ENCODE peak calls at places on chromosome 5, in nine cellular contexts. One of them, this sample, is unnamed.

GRCh38 chr5:95621839-95622629 is 2.1 kb downstream of the GPR150 start:
- DNase-seq in MM.1S: no peak
- DNase-seq in A549: no peak
- DNase-seq in astrocyte of the spinal cord: no peak
- DNase-seq in tibial artery: no peak
- DNase-seq in dorsolateral prefrontal cortex: no peak
- DNase-seq in SK-N-SH: no peak
- DNase-seq in GM12864: no peak
- DNase-seq in cardiac muscle cell: no peak
- DNase-seq in this sample: no peak

GRCh38 chr5:92980491-92980890 is 600.5 kb downstream of the NR2F1-AS1 start:
- DNase-seq in cardiac muscle cell: no peak
- DNase-seq in tibial artery: no peak
- DNase-seq in A549: no peak
- DNase-seq in GM12864: no peak
- DNase-seq in SK-N-SH: no peak
- DNase-seq in dorsolateral prefrontal cortex: no peak
- DNase-seq in astrocyte of the spinal cord: no peak
- DNase-seq in MM.1S: no peak
- DNase-seq in this sample: no peak

GRCh38 chr5:8633259-8633658 is 764.3 kb downstream of the MTRR start:
- DNase-seq in SK-N-SH: no peak
- DNase-seq in cardiac muscle cell: no peak
- DNase-seq in A549: no peak
- DNase-seq in tibial artery: no peak
- DNase-seq in GM12864: no peak
- DNase-seq in astrocyte of the spinal cord: no peak
- DNase-seq in dorsolateral prefrontal cortex: no peak
- DNase-seq in MM.1S: no peak
- DNase-seq in this sample: no peak

GRCh38 chr5:179765400-179765799 is 28.4 kb upstream of the LTC4S start:
- DNase-seq in MM.1S: no peak
- DNase-seq in tibial artery: peak
- DNase-seq in SK-N-SH: peak
- DNase-seq in A549: peak
- DNase-seq in GM12864: no peak
- DNase-seq in cardiac muscle cell: no peak
- DNase-seq in dorsolateral prefrontal cortex: no peak
- DNase-seq in astrocyte of the spinal cord: peak
- DNase-seq in this sample: no peak

GRCh38 chr5:125717209-125717608 is 706.0 kb upstream of the GRAMD2B start:
- DNase-seq in cardiac muscle cell: no peak
- DNase-seq in MM.1S: no peak
- DNase-seq in dorsolateral prefrontal cortex: no peak
- DNase-seq in GM12864: no peak
- DNase-seq in astrocyte of the spinal cord: peak
- DNase-seq in SK-N-SH: no peak
- DNase-seq in A549: peak
- DNase-seq in tibial artery: no peak
- DNase-seq in this sample: no peak

GRCh38 chr5:149038336-149039075 is 24.4 kb downstream of the SH3TC2 start:
- DNase-seq in dorsolateral prefrontal cortex: no peak
- DNase-seq in GM12864: no peak
- DNase-seq in cardiac muscle cell: no peak
- DNase-seq in astrocyte of the spinal cord: no peak
- DNase-seq in MM.1S: no peak
- DNase-seq in SK-N-SH: no peak
- DNase-seq in A549: peak
- DNase-seq in tibial artery: no peak
- DNase-seq in this sample: no peak

GRCh38 chr5:154355141-154355611 is 90.6 kb upstream of the SAP30L start:
- DNase-seq in MM.1S: no peak
- DNase-seq in dorsolateral prefrontal cortex: no peak
- DNase-seq in astrocyte of the spinal cord: no peak
- DNase-seq in SK-N-SH: peak
- DNase-seq in cardiac muscle cell: no peak
- DNase-seq in tibial artery: peak
- DNase-seq in GM12864: no peak
- DNase-seq in A549: no peak
- DNase-seq in this sample: no peak

GRCh38 chr5:120613729-120614128 is 149.6 kb downstream of the PRR16 start:
- DNase-seq in GM12864: no peak
- DNase-seq in A549: no peak
- DNase-seq in MM.1S: no peak
- DNase-seq in tibial artery: no peak
- DNase-seq in dorsolateral prefrontal cortex: no peak
- DNase-seq in astrocyte of the spinal cord: peak
- DNase-seq in SK-N-SH: no peak
- DNase-seq in cardiac muscle cell: no peak
- DNase-seq in this sample: no peak

GRCh38 chr5:132714456-132715307 is 22.7 kb downstream of the KIF3A start:
- DNase-seq in SK-N-SH: no peak
- DNase-seq in tibial artery: no peak
- DNase-seq in A549: peak
- DNase-seq in dorsolateral prefrontal cortex: no peak
- DNase-seq in GM12864: no peak
- DNase-seq in astrocyte of the spinal cord: peak
- DNase-seq in cardiac muscle cell: no peak
- DNase-seq in MM.1S: peak
- DNase-seq in this sample: no peak

GRCh38 chr5:23089316-23089715 is 236.2 kb upstream of the CDH12 start:
- DNase-seq in SK-N-SH: no peak
- DNase-seq in cardiac muscle cell: no peak
- DNase-seq in astrocyte of the spinal cord: no peak
- DNase-seq in dorsolateral prefrontal cortex: peak
- DNase-seq in tibial artery: no peak
- DNase-seq in MM.1S: no peak
- DNase-seq in A549: no peak
- DNase-seq in GM12864: no peak
- DNase-seq in this sample: no peak

GRCh38 chr5:84599964-84600363 is 215.3 kb upstream of the EDIL3 start:
- DNase-seq in dorsolateral prefrontal cortex: no peak
- DNase-seq in tibial artery: no peak
- DNase-seq in GM12864: no peak
- DNase-seq in MM.1S: no peak
- DNase-seq in cardiac muscle cell: no peak
- DNase-seq in A549: no peak
- DNase-seq in SK-N-SH: no peak
- DNase-seq in astrocyte of the spinal cord: no peak
- DNase-seq in this sample: no peak

GRCh38 chr5:112862085-112862484 is 998 bp downstream of the SRP19 start:
- DNase-seq in SK-N-SH: peak
- DNase-seq in MM.1S: no peak
- DNase-seq in tibial artery: no peak
- DNase-seq in GM12864: no peak
- DNase-seq in A549: no peak
- DNase-seq in astrocyte of the spinal cord: no peak
- DNase-seq in dorsolateral prefrontal cortex: no peak
- DNase-seq in cardiac muscle cell: no peak
- DNase-seq in this sample: no peak

GRCh38 chr5:131164161-131164930 is 710 bp downstream of the HINT1 start:
- DNase-seq in MM.1S: peak
- DNase-seq in GM12864: no peak
- DNase-seq in dorsolateral prefrontal cortex: peak
- DNase-seq in A549: peak
- DNase-seq in SK-N-SH: peak
- DNase-seq in cardiac muscle cell: peak
- DNase-seq in astrocyte of the spinal cord: peak
- DNase-seq in tibial artery: peak
- DNase-seq in this sample: peak

DNA sequence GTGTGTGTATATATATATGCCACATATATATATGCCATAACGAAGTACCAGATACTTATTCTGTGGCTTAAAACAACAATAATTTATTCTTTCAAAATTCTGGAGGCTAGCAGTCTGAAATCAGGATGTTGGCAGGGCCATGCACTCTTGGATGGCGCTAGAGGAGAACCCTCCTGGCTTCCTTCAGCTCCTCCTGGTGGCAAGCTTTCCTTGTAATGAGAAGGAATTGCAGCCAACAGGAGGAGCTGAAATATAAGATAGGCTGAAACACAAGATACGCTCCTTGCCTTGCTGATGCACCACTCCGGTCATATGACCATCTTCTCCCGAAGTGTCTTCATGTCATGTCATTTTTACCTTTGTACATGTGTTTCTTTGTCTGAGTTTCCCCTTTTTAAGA is 368.1 kb upstream of the CTNND2 start:
- DNase-seq in MM.1S: no peak
- DNase-seq in cardiac muscle cell: peak
- DNase-seq in SK-N-SH: no peak
- DNase-seq in astrocyte of the spinal cord: no peak
- DNase-seq in A549: no peak
- DNase-seq in tibial artery: no peak
- DNase-seq in dorsolateral prefrontal cortex: no peak
- DNase-seq in GM12864: no peak
- DNase-seq in this sample: no peak
- TF ChIP-seq CTCF in MM.1S: no peak
- TF ChIP-seq CTCF in cardiac muscle cell: no peak
- TF ChIP-seq CTCF in SK-N-SH: no peak
- TF ChIP-seq CTCF in astrocyte of the spinal cord: no peak
- TF ChIP-seq CTCF in A549: no peak
- TF ChIP-seq CTCF in tibial artery: no peak
- TF ChIP-seq CTCF in dorsolateral prefrontal cortex: no peak
- TF ChIP-seq CTCF in GM12864: no peak
- TF ChIP-seq CTCF in this sample: no peak

GRCh38 chr5:138712791-138713190 is 40.4 kb upstream of the CTNNA1 start:
- DNase-seq in SK-N-SH: no peak
- DNase-seq in A549: no peak
- DNase-seq in cardiac muscle cell: no peak
- DNase-seq in MM.1S: no peak
- DNase-seq in dorsolateral prefrontal cortex: no peak
- DNase-seq in tibial artery: no peak
- DNase-seq in GM12864: no peak
- DNase-seq in astrocyte of the spinal cord: no peak
- DNase-seq in this sample: no peak
- TF ChIP-seq CTCF in SK-N-SH: no peak
- TF ChIP-seq CTCF in A549: no peak
- TF ChIP-seq CTCF in cardiac muscle cell: no peak
- TF ChIP-seq CTCF in MM.1S: no peak
- TF ChIP-seq CTCF in dorsolateral prefrontal cortex: no peak
- TF ChIP-seq CTCF in tibial artery: no peak
- TF ChIP-seq CTCF in GM12864: no peak
- TF ChIP-seq CTCF in astrocyte of the spinal cord: no peak
- TF ChIP-seq CTCF in this sample: no peak

DNA sequence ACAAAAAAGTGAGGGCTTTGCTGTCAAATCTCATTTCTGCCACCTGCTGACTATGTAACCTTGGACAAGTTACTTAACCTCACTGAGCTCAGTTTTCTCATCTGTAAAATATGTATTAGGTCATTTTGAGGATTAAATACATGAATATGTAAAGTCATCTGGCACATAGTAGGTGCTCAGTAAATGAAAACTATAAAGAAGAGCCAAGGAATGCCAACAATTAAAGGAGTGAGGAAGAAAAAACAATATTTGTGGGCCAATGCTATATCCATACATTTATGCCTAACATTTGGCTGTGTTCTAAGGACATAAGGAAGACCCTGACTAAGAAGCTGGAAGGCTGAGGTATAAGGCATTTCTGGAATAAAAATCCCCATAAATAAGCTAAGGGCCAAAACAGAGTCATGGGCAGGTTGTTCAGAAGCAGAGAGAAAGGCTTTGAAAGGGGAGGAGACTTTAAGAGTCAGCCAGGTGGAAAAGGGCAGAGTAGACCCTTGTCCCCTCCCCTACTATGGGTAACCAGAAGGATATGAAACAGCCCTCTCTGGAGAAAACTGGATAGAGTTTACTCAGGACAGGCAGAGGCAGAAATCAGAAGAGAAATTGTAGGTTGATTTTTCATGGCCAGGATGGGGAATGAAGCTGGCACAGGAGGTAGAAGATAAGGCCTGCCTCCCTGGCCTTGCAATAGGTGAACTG is 47.6 kb upstream of the SIL1 start:
- DNase-seq in A549: no peak
- DNase-seq in SK-N-SH: no peak
- DNase-seq in cardiac muscle cell: no peak
- DNase-seq in astrocyte of the spinal cord: no peak
- DNase-seq in MM.1S: no peak
- DNase-seq in GM12864: no peak
- DNase-seq in tibial artery: no peak
- DNase-seq in dorsolateral prefrontal cortex: no peak
- DNase-seq in this sample: no peak
- TF ChIP-seq CTCF in A549: no peak
- TF ChIP-seq CTCF in SK-N-SH: no peak
- TF ChIP-seq CTCF in cardiac muscle cell: no peak
- TF ChIP-seq CTCF in astrocyte of the spinal cord: no peak
- TF ChIP-seq CTCF in MM.1S: no peak
- TF ChIP-seq CTCF in GM12864: no peak
- TF ChIP-seq CTCF in tibial artery: no peak
- TF ChIP-seq CTCF in dorsolateral prefrontal cortex: no peak
- TF ChIP-seq CTCF in this sample: peak

GRCh38 chr5:91269198-91269597 is 113.9 kb downstream of the ARRDC3 start:
- DNase-seq in tibial artery: no peak
- DNase-seq in A549: no peak
- DNase-seq in dorsolateral prefrontal cortex: no peak
- DNase-seq in cardiac muscle cell: no peak
- DNase-seq in astrocyte of the spinal cord: no peak
- DNase-seq in MM.1S: peak
- DNase-seq in SK-N-SH: no peak
- DNase-seq in GM12864: no peak
- DNase-seq in this sample: no peak

GRCh38 chr5:91263898-91264297 is 119.2 kb downstream of the ARRDC3 start:
- DNase-seq in dorsolateral prefrontal cortex: no peak
- DNase-seq in A549: no peak
- DNase-seq in cardiac muscle cell: no peak
- DNase-seq in astrocyte of the spinal cord: no peak
- DNase-seq in MM.1S: no peak
- DNase-seq in tibial artery: no peak
- DNase-seq in GM12864: no peak
- DNase-seq in SK-N-SH: no peak
- DNase-seq in this sample: no peak

GRCh38 chr5:91271999-91272398 is 111.1 kb downstream of the ARRDC3 start:
- DNase-seq in tibial artery: no peak
- DNase-seq in astrocyte of the spinal cord: no peak
- DNase-seq in SK-N-SH: no peak
- DNase-seq in GM12864: peak
- DNase-seq in cardiac muscle cell: no peak
- DNase-seq in dorsolateral prefrontal cortex: no peak
- DNase-seq in A549: no peak
- DNase-seq in MM.1S: peak
- DNase-seq in this sample: no peak

GRCh38 chr5:91264311-91265051 is 118.6 kb downstream of the ARRDC3 start:
- DNase-seq in dorsolateral prefrontal cortex: no peak
- DNase-seq in SK-N-SH: peak
- DNase-seq in astrocyte of the spinal cord: no peak
- DNase-seq in A549: no peak
- DNase-seq in cardiac muscle cell: no peak
- DNase-seq in GM12864: no peak
- DNase-seq in tibial artery: no peak
- DNase-seq in MM.1S: no peak
- DNase-seq in this sample: no peak

DNA sequence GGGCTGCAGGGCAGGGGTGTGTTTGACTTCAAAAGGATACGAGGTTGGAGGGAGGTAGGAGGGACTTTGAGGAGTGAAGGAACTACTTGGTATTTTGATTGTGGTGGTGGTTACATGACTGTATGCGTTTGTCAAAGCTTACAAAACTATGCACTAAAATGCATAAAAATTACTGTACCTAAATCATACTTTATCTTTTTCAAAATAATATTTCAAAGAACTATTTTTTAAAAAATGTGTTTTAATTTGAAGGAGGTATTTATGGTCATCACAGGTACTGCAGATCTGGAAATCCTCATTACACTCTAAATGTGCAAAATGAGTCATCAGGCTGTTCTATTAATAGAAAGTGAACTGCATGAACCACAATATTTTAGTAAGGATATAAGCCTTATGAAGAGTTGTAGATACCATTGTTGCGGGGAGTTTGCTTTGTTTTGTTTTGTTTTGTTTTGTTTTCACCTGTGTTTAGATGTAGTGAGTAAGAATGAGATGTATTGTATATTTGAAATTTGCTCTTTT is 116.9 kb downstream of the ARRDC3 start:
- DNase-seq in GM12864: no peak
- DNase-seq in dorsolateral prefrontal cortex: no peak
- DNase-seq in MM.1S: peak
- DNase-seq in astrocyte of the spinal cord: peak
- DNase-seq in cardiac muscle cell: no peak
- DNase-seq in tibial artery: no peak
- DNase-seq in A549: peak
- DNase-seq in SK-N-SH: peak
- DNase-seq in this sample: peak
- TF ChIP-seq CTCF in GM12864: no peak
- TF ChIP-seq CTCF in dorsolateral prefrontal cortex: no peak
- TF ChIP-seq CTCF in MM.1S: peak
- TF ChIP-seq CTCF in astrocyte of the spinal cord: no peak
- TF ChIP-seq CTCF in cardiac muscle cell: peak
- TF ChIP-seq CTCF in tibial artery: peak
- TF ChIP-seq CTCF in A549: no peak
- TF ChIP-seq CTCF in SK-N-SH: peak
- TF ChIP-seq CTCF in this sample: no peak

This sample was measured in GM13977.